ENCODE peak calls at places on chromosome 11, in five cellular contexts. R is non-pigmented ciliary epithelial cell, D is colonic mucosa, N is gastrocnemius medialis, M is nucleus accumbens. L is an unnamed sample.

GRCh38 chr11:130145975-130146776 is 13.4 kb upstream of the ST14 start:
- DNase-seq in R (no peak), D (peak; percentile 90), N (no peak), M (no peak), L (no peak)

GRCh38 chr11:92845390-92846185 is 123.9 kb upstream of the MTNR1B start:
- DNase-seq in R (no peak), D (no peak), N (no peak), M (no peak), L (no peak)

GRCh38 chr11:36361472-36361871 is 65.4 kb downstream of the PRR5L start:
- DNase-seq in R (no peak), D (no peak), N (no peak), M (no peak), L (no peak)

GRCh38 chr11:23688835-23689234 is 808.0 kb upstream of the LUZP2 start:
- DNase-seq in R (peak; percentile 38), D (no peak), N (no peak), M (no peak), L (no peak)

GRCh38 chr11:78190374-78190773 is 1.7 kb downstream of the USP35 start:
- DNase-seq in R (no peak), D (no peak), N (no peak), M (no peak), L (no peak)

GRCh38 chr11:1486054-1486825 is at the start of gene MOB2:
- DNase-seq in R (no peak), D (peak; percentile 82), N (no peak), M (peak; percentile 38), L (peak; percentile 31)

GRCh38 chr11:68749061-68749491 is 2.2 kb downstream of the TESMIN start:
- DNase-seq in R (no peak), D (no peak), N (no peak), M (no peak), L (no peak)

GRCh38 chr11:96341237-96342130 is 1.5 kb downstream of the MAML2 start:
- DNase-seq in R (no peak), D (peak; percentile 71), N (no peak), M (no peak), L (peak; percentile 46)

GRCh38 chr11:73889019-73889418 is 12.2 kb downstream of the PAAF1 start:
- DNase-seq in R (no peak), D (no peak), N (no peak), M (peak; percentile 31), L (no peak)

GRCh38 chr11:72759468-72759867 is 7.3 kb upstream of the ARAP1 start:
- DNase-seq in R (no peak), D (no peak), N (no peak), M (no peak), L (no peak)

GRCh38 chr11:19242184-19242932 is 1.6 kb upstream of the E2F8 start:
- DNase-seq in R (no peak), D (peak; percentile 34), N (no peak), M (no peak), L (no peak)

GRCh38 chr11:64800633-64801464 is 2.2 kb downstream of the MAP4K2 start:
- DNase-seq in R (no peak), D (no peak), N (no peak), M (no peak), L (no peak)

GRCh38 chr11:17782938-17783337 is 48.4 kb downstream of the KCNC1 start:
- DNase-seq in R (no peak), D (no peak), N (no peak), M (no peak), L (no peak)

GRCh38 chr11:117657801-117658200 is 139.2 kb downstream of the DSCAML1 start:
- DNase-seq in R (no peak), D (no peak), N (no peak), M (peak; percentile 42), L (no peak)

GRCh38 chr11:108345767-108346166 is 121.6 kb downstream of the C11orf65 start:
- DNase-seq in R (no peak), D (no peak), N (no peak), M (no peak), L (no peak)

GRCh38 chr11:93329936-93330445 is 551 bp upstream of the DEUP1 start:
- DNase-seq in R (no peak), D (peak; percentile 19), N (no peak), M (no peak), L (no peak)

GRCh38 chr11:32792948-32793475 is 1.4 kb downstream of the CCDC73 start:
- DNase-seq in R (no peak), D (peak; percentile 67), N (no peak), M (peak; percentile 28), L (peak; percentile 40)

L was measured in Caki2.